ENCODE peak calls at places on chromosomes 2 and 18, in eight cellular contexts. One of them, this sample, is unnamed.

GRCh38 chr2:204670124-204670523 is 124.8 kb downstream of the PARD3B start:
- DNase-seq in HEK293T: no peak
- DNase-seq in stimulated activated CD4-positive, alpha-beta T cell treated with anti-CD3 and anti-CD28 coated beads, Interleukin-12 subunit alpha, Interleukin-12 subunit beta, amount 100 ng/mL, for 4 hours: no peak
- DNase-seq in left ventricle myocardium inferior: no peak
- DNase-seq in Panc1: no peak
- DNase-seq in OCI-LY7: no peak
- DNase-seq in activated effector memory CD4-positive, alpha-beta T cell treated with anti-CD3 and anti-CD28 coated beads, Interleukin-2, amount 50 U/mL, for 16 hours: no peak
- DNase-seq in A549: no peak
- DNase-seq in this sample: no peak

GRCh38 chr18:10010611-10011015 is 96.8 kb downstream of the VAPA start:
- DNase-seq in stimulated activated CD4-positive, alpha-beta T cell treated with anti-CD3 and anti-CD28 coated beads, Interleukin-12 subunit alpha, Interleukin-12 subunit beta, amount 100 ng/mL, for 4 hours: no peak
- DNase-seq in Panc1: no peak
- DNase-seq in left ventricle myocardium inferior: peak; percentile 64
- DNase-seq in HEK293T: no peak
- DNase-seq in A549: no peak
- DNase-seq in activated effector memory CD4-positive, alpha-beta T cell treated with anti-CD3 and anti-CD28 coated beads, Interleukin-2, amount 50 U/mL, for 16 hours: no peak
- DNase-seq in OCI-LY7: no peak
- DNase-seq in this sample: peak; percentile 84

GRCh38 chr18:35397976-35398375 is 20.8 kb upstream of the ZNF396 start:
- DNase-seq in HEK293T: peak; percentile 23
- DNase-seq in OCI-LY7: no peak
- DNase-seq in A549: no peak
- DNase-seq in stimulated activated CD4-positive, alpha-beta T cell treated with anti-CD3 and anti-CD28 coated beads, Interleukin-12 subunit alpha, Interleukin-12 subunit beta, amount 100 ng/mL, for 4 hours: no peak
- DNase-seq in activated effector memory CD4-positive, alpha-beta T cell treated with anti-CD3 and anti-CD28 coated beads, Interleukin-2, amount 50 U/mL, for 16 hours: no peak
- DNase-seq in left ventricle myocardium inferior: no peak
- DNase-seq in Panc1: no peak
- DNase-seq in this sample: no peak

GRCh38 chr2:23385748-23386421 is 906 bp downstream of the KLHL29 start:
- DNase-seq in A549: peak; percentile 65
- DNase-seq in left ventricle myocardium inferior: peak; percentile 33
- DNase-seq in OCI-LY7: no peak
- DNase-seq in activated effector memory CD4-positive, alpha-beta T cell treated with anti-CD3 and anti-CD28 coated beads, Interleukin-2, amount 50 U/mL, for 16 hours: no peak
- DNase-seq in HEK293T: peak; percentile 38
- DNase-seq in stimulated activated CD4-positive, alpha-beta T cell treated with anti-CD3 and anti-CD28 coated beads, Interleukin-12 subunit alpha, Interleukin-12 subunit beta, amount 100 ng/mL, for 4 hours: peak; percentile 11
- DNase-seq in Panc1: no peak
- DNase-seq in this sample: no peak

GRCh38 chr18:61706516-61706915 is 186.3 kb downstream of the RNF152 start:
- DNase-seq in left ventricle myocardium inferior: no peak
- DNase-seq in activated effector memory CD4-positive, alpha-beta T cell treated with anti-CD3 and anti-CD28 coated beads, Interleukin-2, amount 50 U/mL, for 16 hours: no peak
- DNase-seq in HEK293T: no peak
- DNase-seq in OCI-LY7: no peak
- DNase-seq in Panc1: no peak
- DNase-seq in A549: no peak
- DNase-seq in stimulated activated CD4-positive, alpha-beta T cell treated with anti-CD3 and anti-CD28 coated beads, Interleukin-12 subunit alpha, Interleukin-12 subunit beta, amount 100 ng/mL, for 4 hours: no peak
- DNase-seq in this sample: no peak

GRCh38 chr2:54936766-54937165 is 113.5 kb downstream of the RTN4 start:
- DNase-seq in stimulated activated CD4-positive, alpha-beta T cell treated with anti-CD3 and anti-CD28 coated beads, Interleukin-12 subunit alpha, Interleukin-12 subunit beta, amount 100 ng/mL, for 4 hours: no peak
- DNase-seq in OCI-LY7: no peak
- DNase-seq in activated effector memory CD4-positive, alpha-beta T cell treated with anti-CD3 and anti-CD28 coated beads, Interleukin-2, amount 50 U/mL, for 16 hours: no peak
- DNase-seq in Panc1: no peak
- DNase-seq in HEK293T: no peak
- DNase-seq in left ventricle myocardium inferior: no peak
- DNase-seq in A549: no peak
- DNase-seq in this sample: no peak

GRCh38 chr2:32756074-32756727 is 128.4 kb downstream of the TTC27 start:
- DNase-seq in left ventricle myocardium inferior: no peak
- DNase-seq in Panc1: no peak
- DNase-seq in OCI-LY7: no peak
- DNase-seq in activated effector memory CD4-positive, alpha-beta T cell treated with anti-CD3 and anti-CD28 coated beads, Interleukin-2, amount 50 U/mL, for 16 hours: no peak
- DNase-seq in HEK293T: no peak
- DNase-seq in A549: no peak
- DNase-seq in stimulated activated CD4-positive, alpha-beta T cell treated with anti-CD3 and anti-CD28 coated beads, Interleukin-12 subunit alpha, Interleukin-12 subunit beta, amount 100 ng/mL, for 4 hours: no peak
- DNase-seq in this sample: no peak

GRCh38 chr2:21650566-21650965 is 526.8 kb downstream of the TDRD15 start:
- DNase-seq in HEK293T: no peak
- DNase-seq in activated effector memory CD4-positive, alpha-beta T cell treated with anti-CD3 and anti-CD28 coated beads, Interleukin-2, amount 50 U/mL, for 16 hours: no peak
- DNase-seq in Panc1: no peak
- DNase-seq in A549: no peak
- DNase-seq in OCI-LY7: no peak
- DNase-seq in stimulated activated CD4-positive, alpha-beta T cell treated with anti-CD3 and anti-CD28 coated beads, Interleukin-12 subunit alpha, Interleukin-12 subunit beta, amount 100 ng/mL, for 4 hours: no peak
- DNase-seq in left ventricle myocardium inferior: no peak
- DNase-seq in this sample: no peak

GRCh38 chr18:61653823-61654551 is 238.8 kb downstream of the RNF152 start:
- DNase-seq in A549: no peak
- DNase-seq in OCI-LY7: no peak
- DNase-seq in activated effector memory CD4-positive, alpha-beta T cell treated with anti-CD3 and anti-CD28 coated beads, Interleukin-2, amount 50 U/mL, for 16 hours: no peak
- DNase-seq in Panc1: no peak
- DNase-seq in HEK293T: no peak
- DNase-seq in stimulated activated CD4-positive, alpha-beta T cell treated with anti-CD3 and anti-CD28 coated beads, Interleukin-12 subunit alpha, Interleukin-12 subunit beta, amount 100 ng/mL, for 4 hours: no peak
- DNase-seq in left ventricle myocardium inferior: no peak
- DNase-seq in this sample: no peak

GRCh38 chr2:19900536-19901200 is 1.1 kb downstream of the TTC32 start:
- DNase-seq in A549: peak; percentile 24
- DNase-seq in stimulated activated CD4-positive, alpha-beta T cell treated with anti-CD3 and anti-CD28 coated beads, Interleukin-12 subunit alpha, Interleukin-12 subunit beta, amount 100 ng/mL, for 4 hours: no peak
- DNase-seq in activated effector memory CD4-positive, alpha-beta T cell treated with anti-CD3 and anti-CD28 coated beads, Interleukin-2, amount 50 U/mL, for 16 hours: peak; percentile 70
- DNase-seq in OCI-LY7: peak; percentile 47
- DNase-seq in HEK293T: no peak
- DNase-seq in Panc1: no peak
- DNase-seq in left ventricle myocardium inferior: no peak
- DNase-seq in this sample: peak; percentile 41

GRCh38 chr2:73341039-73341438 is 44.6 kb upstream of the ALMS1 start:
- DNase-seq in stimulated activated CD4-positive, alpha-beta T cell treated with anti-CD3 and anti-CD28 coated beads, Interleukin-12 subunit alpha, Interleukin-12 subunit beta, amount 100 ng/mL, for 4 hours: no peak
- DNase-seq in left ventricle myocardium inferior: no peak
- DNase-seq in activated effector memory CD4-positive, alpha-beta T cell treated with anti-CD3 and anti-CD28 coated beads, Interleukin-2, amount 50 U/mL, for 16 hours: no peak
- DNase-seq in Panc1: no peak
- DNase-seq in A549: no peak
- DNase-seq in OCI-LY7: no peak
- DNase-seq in HEK293T: no peak
- DNase-seq in this sample: no peak

GRCh38 chr2:172462393-172463381 is 35.3 kb downstream of the ITGA6 start:
- DNase-seq in stimulated activated CD4-positive, alpha-beta T cell treated with anti-CD3 and anti-CD28 coated beads, Interleukin-12 subunit alpha, Interleukin-12 subunit beta, amount 100 ng/mL, for 4 hours: no peak
- DNase-seq in HEK293T: no peak
- DNase-seq in OCI-LY7: peak; percentile 79
- DNase-seq in A549: no peak
- DNase-seq in activated effector memory CD4-positive, alpha-beta T cell treated with anti-CD3 and anti-CD28 coated beads, Interleukin-2, amount 50 U/mL, for 16 hours: peak; percentile 68
- DNase-seq in left ventricle myocardium inferior: no peak
- DNase-seq in Panc1: no peak
- DNase-seq in this sample: no peak

GRCh38 chr2:214895469-214895868 is 86.0 kb upstream of the BARD1 start:
- DNase-seq in Panc1: no peak
- DNase-seq in stimulated activated CD4-positive, alpha-beta T cell treated with anti-CD3 and anti-CD28 coated beads, Interleukin-12 subunit alpha, Interleukin-12 subunit beta, amount 100 ng/mL, for 4 hours: no peak
- DNase-seq in activated effector memory CD4-positive, alpha-beta T cell treated with anti-CD3 and anti-CD28 coated beads, Interleukin-2, amount 50 U/mL, for 16 hours: no peak
- DNase-seq in left ventricle myocardium inferior: no peak
- DNase-seq in A549: no peak
- DNase-seq in HEK293T: no peak
- DNase-seq in OCI-LY7: no peak
- DNase-seq in this sample: no peak

GRCh38 chr2:186456941-186457340 is 29.1 kb upstream of the ZC3H15 start:
- DNase-seq in A549: no peak
- DNase-seq in Panc1: no peak
- DNase-seq in HEK293T: no peak
- DNase-seq in OCI-LY7: no peak
- DNase-seq in stimulated activated CD4-positive, alpha-beta T cell treated with anti-CD3 and anti-CD28 coated beads, Interleukin-12 subunit alpha, Interleukin-12 subunit beta, amount 100 ng/mL, for 4 hours: no peak
- DNase-seq in activated effector memory CD4-positive, alpha-beta T cell treated with anti-CD3 and anti-CD28 coated beads, Interleukin-2, amount 50 U/mL, for 16 hours: no peak
- DNase-seq in left ventricle myocardium inferior: no peak
- DNase-seq in this sample: peak; percentile 85

GRCh38 chr2:74014813-74015212 is 30.1 kb downstream of the TET3 start:
- DNase-seq in HEK293T: no peak
- DNase-seq in activated effector memory CD4-positive, alpha-beta T cell treated with anti-CD3 and anti-CD28 coated beads, Interleukin-2, amount 50 U/mL, for 16 hours: no peak
- DNase-seq in Panc1: no peak
- DNase-seq in OCI-LY7: no peak
- DNase-seq in left ventricle myocardium inferior: no peak
- DNase-seq in A549: no peak
- DNase-seq in stimulated activated CD4-positive, alpha-beta T cell treated with anti-CD3 and anti-CD28 coated beads, Interleukin-12 subunit alpha, Interleukin-12 subunit beta, amount 100 ng/mL, for 4 hours: no peak
- DNase-seq in this sample: no peak

GRCh38 chr2:160207804-160208661 is 8.0 kb upstream of the ITGB6 start:
- DNase-seq in activated effector memory CD4-positive, alpha-beta T cell treated with anti-CD3 and anti-CD28 coated beads, Interleukin-2, amount 50 U/mL, for 16 hours: no peak
- DNase-seq in Panc1: peak; percentile 92
- DNase-seq in left ventricle myocardium inferior: peak; percentile 42
- DNase-seq in HEK293T: no peak
- DNase-seq in stimulated activated CD4-positive, alpha-beta T cell treated with anti-CD3 and anti-CD28 coated beads, Interleukin-12 subunit alpha, Interleukin-12 subunit beta, amount 100 ng/mL, for 4 hours: no peak
- DNase-seq in OCI-LY7: no peak
- DNase-seq in A549: peak; percentile 87
- DNase-seq in this sample: peak; percentile 94

GRCh38 chr18:3667255-3668137 is 217.5 kb downstream of the TGIF1 start:
- DNase-seq in Panc1: no peak
- DNase-seq in A549: no peak
- DNase-seq in stimulated activated CD4-positive, alpha-beta T cell treated with anti-CD3 and anti-CD28 coated beads, Interleukin-12 subunit alpha, Interleukin-12 subunit beta, amount 100 ng/mL, for 4 hours: no peak
- DNase-seq in activated effector memory CD4-positive, alpha-beta T cell treated with anti-CD3 and anti-CD28 coated beads, Interleukin-2, amount 50 U/mL, for 16 hours: no peak
- DNase-seq in HEK293T: no peak
- DNase-seq in left ventricle myocardium inferior: no peak
- DNase-seq in OCI-LY7: no peak
- DNase-seq in this sample: no peak

GRCh38 chr2:178870703-178871102 is 63.5 kb upstream of the TTN start:
- DNase-seq in HEK293T: no peak
- DNase-seq in A549: no peak
- DNase-seq in OCI-LY7: no peak
- DNase-seq in Panc1: no peak
- DNase-seq in activated effector memory CD4-positive, alpha-beta T cell treated with anti-CD3 and anti-CD28 coated beads, Interleukin-2, amount 50 U/mL, for 16 hours: no peak
- DNase-seq in left ventricle myocardium inferior: no peak
- DNase-seq in stimulated activated CD4-positive, alpha-beta T cell treated with anti-CD3 and anti-CD28 coated beads, Interleukin-12 subunit alpha, Interleukin-12 subunit beta, amount 100 ng/mL, for 4 hours: no peak
- DNase-seq in this sample: no peak

GRCh38 chr2:33186937-33187336 is 240.2 kb downstream of the LTBP1 start:
- DNase-seq in Panc1: no peak
- DNase-seq in HEK293T: no peak
- DNase-seq in left ventricle myocardium inferior: no peak
- DNase-seq in stimulated activated CD4-positive, alpha-beta T cell treated with anti-CD3 and anti-CD28 coated beads, Interleukin-12 subunit alpha, Interleukin-12 subunit beta, amount 100 ng/mL, for 4 hours: no peak
- DNase-seq in OCI-LY7: no peak
- DNase-seq in activated effector memory CD4-positive, alpha-beta T cell treated with anti-CD3 and anti-CD28 coated beads, Interleukin-2, amount 50 U/mL, for 16 hours: no peak
- DNase-seq in A549: no peak
- DNase-seq in this sample: no peak

This sample was measured in astrocyte of the spinal cord.